ENCODE peak calls at places on chromosome 3, in four cellular contexts. One of them, this sample, is unnamed.

GRCh38 chr3:34106879-34107278 is 308.4 kb downstream of the PDCD6IP start:
- DNase-seq in lower lobe of right lung: no peak
- DNase-seq in stimulated activated CD4-positive, alpha-beta T cell treated with anti-CD3 and anti-CD28 coated beads, Interleukin-1b, Interleukin-23, amount 100 ng/mL, for 24 hours: no peak
- DNase-seq in Daoy: no peak
- DNase-seq in this sample: no peak

GRCh38 chr3:149384911-149385321 is 7.5 kb upstream of the TM4SF1 start:
- DNase-seq in Daoy: peak
- DNase-seq in stimulated activated CD4-positive, alpha-beta T cell treated with anti-CD3 and anti-CD28 coated beads, Interleukin-1b, Interleukin-23, amount 100 ng/mL, for 24 hours: no peak
- DNase-seq in lower lobe of right lung: no peak
- DNase-seq in this sample: no peak

GRCh38 chr3:58249358-58250092 is 11.9 kb downstream of the ABHD6 start:
- DNase-seq in stimulated activated CD4-positive, alpha-beta T cell treated with anti-CD3 and anti-CD28 coated beads, Interleukin-1b, Interleukin-23, amount 100 ng/mL, for 24 hours: no peak
- DNase-seq in lower lobe of right lung: no peak
- DNase-seq in Daoy: no peak
- DNase-seq in this sample: no peak

GRCh38 chr3:49013738-49014660 is 4.4 kb downstream of the DALRD3 start:
- DNase-seq in stimulated activated CD4-positive, alpha-beta T cell treated with anti-CD3 and anti-CD28 coated beads, Interleukin-1b, Interleukin-23, amount 100 ng/mL, for 24 hours: no peak
- DNase-seq in lower lobe of right lung: no peak
- DNase-seq in Daoy: no peak
- DNase-seq in this sample: no peak

GRCh38 chr3:141280690-141281089 is 49.1 kb downstream of the PXYLP1 start:
- DNase-seq in Daoy: peak
- DNase-seq in stimulated activated CD4-positive, alpha-beta T cell treated with anti-CD3 and anti-CD28 coated beads, Interleukin-1b, Interleukin-23, amount 100 ng/mL, for 24 hours: no peak
- DNase-seq in lower lobe of right lung: no peak
- DNase-seq in this sample: no peak

GRCh38 chr3:171791695-171792082 is 18.6 kb downstream of the PLD1 start:
- DNase-seq in Daoy: peak
- DNase-seq in lower lobe of right lung: no peak
- DNase-seq in stimulated activated CD4-positive, alpha-beta T cell treated with anti-CD3 and anti-CD28 coated beads, Interleukin-1b, Interleukin-23, amount 100 ng/mL, for 24 hours: no peak
- DNase-seq in this sample: no peak

GRCh38 chr3:160449660-160450598 is at the start of gene TRIM59:
- DNase-seq in stimulated activated CD4-positive, alpha-beta T cell treated with anti-CD3 and anti-CD28 coated beads, Interleukin-1b, Interleukin-23, amount 100 ng/mL, for 24 hours: peak
- DNase-seq in Daoy: peak
- DNase-seq in lower lobe of right lung: peak
- DNase-seq in this sample: peak

GRCh38 chr3:136075816-136076215 is 110.3 kb downstream of the PPP2R3A start:
- DNase-seq in Daoy: no peak
- DNase-seq in stimulated activated CD4-positive, alpha-beta T cell treated with anti-CD3 and anti-CD28 coated beads, Interleukin-1b, Interleukin-23, amount 100 ng/mL, for 24 hours: no peak
- DNase-seq in lower lobe of right lung: no peak
- DNase-seq in this sample: no peak

GRCh38 chr3:112092439-112093179 is 6.4 kb downstream of the C3orf52 start:
- DNase-seq in Daoy: no peak
- DNase-seq in lower lobe of right lung: no peak
- DNase-seq in stimulated activated CD4-positive, alpha-beta T cell treated with anti-CD3 and anti-CD28 coated beads, Interleukin-1b, Interleukin-23, amount 100 ng/mL, for 24 hours: no peak
- DNase-seq in this sample: no peak

GRCh38 chr3:113002033-113002432 is 11.2 kb downstream of the GTPBP8 start:
- DNase-seq in lower lobe of right lung: no peak
- DNase-seq in stimulated activated CD4-positive, alpha-beta T cell treated with anti-CD3 and anti-CD28 coated beads, Interleukin-1b, Interleukin-23, amount 100 ng/mL, for 24 hours: no peak
- DNase-seq in Daoy: no peak
- DNase-seq in this sample: no peak

GRCh38 chr3:78497692-78498091 is 1270.1 kb downstream of the ROBO1 start:
- DNase-seq in Daoy: no peak
- DNase-seq in lower lobe of right lung: no peak
- DNase-seq in stimulated activated CD4-positive, alpha-beta T cell treated with anti-CD3 and anti-CD28 coated beads, Interleukin-1b, Interleukin-23, amount 100 ng/mL, for 24 hours: no peak
- DNase-seq in this sample: no peak

GRCh38 chr3:147797095-147797494 is 387.9 kb downstream of the ZIC1 start:
- DNase-seq in stimulated activated CD4-positive, alpha-beta T cell treated with anti-CD3 and anti-CD28 coated beads, Interleukin-1b, Interleukin-23, amount 100 ng/mL, for 24 hours: no peak
- DNase-seq in lower lobe of right lung: no peak
- DNase-seq in Daoy: no peak
- DNase-seq in this sample: peak

GRCh38 chr3:178152010-178152409 is 384.2 kb upstream of the KCNMB2 start:
- DNase-seq in stimulated activated CD4-positive, alpha-beta T cell treated with anti-CD3 and anti-CD28 coated beads, Interleukin-1b, Interleukin-23, amount 100 ng/mL, for 24 hours: no peak
- DNase-seq in lower lobe of right lung: no peak
- DNase-seq in Daoy: no peak
- DNase-seq in this sample: no peak

GRCh38 chr3:56323986-56324420 is 144.3 kb downstream of the ERC2 start:
- DNase-seq in Daoy: peak
- DNase-seq in stimulated activated CD4-positive, alpha-beta T cell treated with anti-CD3 and anti-CD28 coated beads, Interleukin-1b, Interleukin-23, amount 100 ng/mL, for 24 hours: no peak
- DNase-seq in lower lobe of right lung: no peak
- DNase-seq in this sample: no peak

GRCh38 chr3:59127071-59127470 is 77.2 kb upstream of the CFAP20DC start:
- DNase-seq in stimulated activated CD4-positive, alpha-beta T cell treated with anti-CD3 and anti-CD28 coated beads, Interleukin-1b, Interleukin-23, amount 100 ng/mL, for 24 hours: no peak
- DNase-seq in lower lobe of right lung: no peak
- DNase-seq in Daoy: peak
- DNase-seq in this sample: no peak

GRCh38 chr3:76624128-76624527 is 415.8 kb upstream of the ROBO2 start:
- DNase-seq in Daoy: peak
- DNase-seq in stimulated activated CD4-positive, alpha-beta T cell treated with anti-CD3 and anti-CD28 coated beads, Interleukin-1b, Interleukin-23, amount 100 ng/mL, for 24 hours: no peak
- DNase-seq in lower lobe of right lung: no peak
- DNase-seq in this sample: no peak

GRCh38 chr3:139979991-139980390 is 45.0 kb downstream of the CLSTN2 start:
- DNase-seq in Daoy: no peak
- DNase-seq in lower lobe of right lung: no peak
- DNase-seq in stimulated activated CD4-positive, alpha-beta T cell treated with anti-CD3 and anti-CD28 coated beads, Interleukin-1b, Interleukin-23, amount 100 ng/mL, for 24 hours: no peak
- DNase-seq in this sample: no peak

GRCh38 chr3:119352235-119352634 is 58.1 kb downstream of the ARHGAP31 start:
- DNase-seq in stimulated activated CD4-positive, alpha-beta T cell treated with anti-CD3 and anti-CD28 coated beads, Interleukin-1b, Interleukin-23, amount 100 ng/mL, for 24 hours: peak
- DNase-seq in lower lobe of right lung: no peak
- DNase-seq in Daoy: peak
- DNase-seq in this sample: no peak

GRCh38 chr3:196620228-196620627 is 19.3 kb upstream of the NRROS start:
- DNase-seq in lower lobe of right lung: peak
- DNase-seq in stimulated activated CD4-positive, alpha-beta T cell treated with anti-CD3 and anti-CD28 coated beads, Interleukin-1b, Interleukin-23, amount 100 ng/mL, for 24 hours: no peak
- DNase-seq in Daoy: peak
- DNase-seq in this sample: no peak

GRCh38 chr3:40211579-40211978 is 97.9 kb upstream of the EIF1B start:
- DNase-seq in Daoy: peak
- DNase-seq in stimulated activated CD4-positive, alpha-beta T cell treated with anti-CD3 and anti-CD28 coated beads, Interleukin-1b, Interleukin-23, amount 100 ng/mL, for 24 hours: no peak
- DNase-seq in lower lobe of right lung: no peak
- DNase-seq in this sample: no peak

GRCh38 chr3:127761101-127761802 is 61.1 kb downstream of the MGLL start:
- DNase-seq in Daoy: no peak
- DNase-seq in stimulated activated CD4-positive, alpha-beta T cell treated with anti-CD3 and anti-CD28 coated beads, Interleukin-1b, Interleukin-23, amount 100 ng/mL, for 24 hours: no peak
- DNase-seq in lower lobe of right lung: peak
- DNase-seq in this sample: no peak

GRCh38 chr3:36648241-36649034 is 115.9 kb downstream of the DCLK3 start:
- DNase-seq in stimulated activated CD4-positive, alpha-beta T cell treated with anti-CD3 and anti-CD28 coated beads, Interleukin-1b, Interleukin-23, amount 100 ng/mL, for 24 hours: no peak
- DNase-seq in Daoy: peak
- DNase-seq in lower lobe of right lung: no peak
- DNase-seq in this sample: no peak

GRCh38 chr3:13215940-13216546 is 142.8 kb upstream of the IQSEC1 start:
- DNase-seq in stimulated activated CD4-positive, alpha-beta T cell treated with anti-CD3 and anti-CD28 coated beads, Interleukin-1b, Interleukin-23, amount 100 ng/mL, for 24 hours: no peak
- DNase-seq in Daoy: peak
- DNase-seq in lower lobe of right lung: no peak
- DNase-seq in this sample: no peak

GRCh38 chr3:123159926-123160635 is 41.7 kb upstream of the SEC22A start:
- DNase-seq in lower lobe of right lung: no peak
- DNase-seq in Daoy: no peak
- DNase-seq in stimulated activated CD4-positive, alpha-beta T cell treated with anti-CD3 and anti-CD28 coated beads, Interleukin-1b, Interleukin-23, amount 100 ng/mL, for 24 hours: no peak
- DNase-seq in this sample: no peak

GRCh38 chr3:22900296-22900695 is 302.8 kb upstream of the UBE2E2 start:
- DNase-seq in lower lobe of right lung: no peak
- DNase-seq in Daoy: no peak
- DNase-seq in stimulated activated CD4-positive, alpha-beta T cell treated with anti-CD3 and anti-CD28 coated beads, Interleukin-1b, Interleukin-23, amount 100 ng/mL, for 24 hours: no peak
- DNase-seq in this sample: no peak

GRCh38 chr3:82595530-82595929 is 834.1 kb upstream of the GBE1 start:
- DNase-seq in lower lobe of right lung: no peak
- DNase-seq in stimulated activated CD4-positive, alpha-beta T cell treated with anti-CD3 and anti-CD28 coated beads, Interleukin-1b, Interleukin-23, amount 100 ng/mL, for 24 hours: no peak
- DNase-seq in Daoy: no peak
- DNase-seq in this sample: no peak

GRCh38 chr3:55616803-55617202 is 129.7 kb upstream of the WNT5A start:
- DNase-seq in Daoy: no peak
- DNase-seq in stimulated activated CD4-positive, alpha-beta T cell treated with anti-CD3 and anti-CD28 coated beads, Interleukin-1b, Interleukin-23, amount 100 ng/mL, for 24 hours: no peak
- DNase-seq in lower lobe of right lung: no peak
- DNase-seq in this sample: no peak

GRCh38 chr3:13280122-13280790 is 139.9 kb downstream of the NUP210 start:
- DNase-seq in lower lobe of right lung: peak
- DNase-seq in stimulated activated CD4-positive, alpha-beta T cell treated with anti-CD3 and anti-CD28 coated beads, Interleukin-1b, Interleukin-23, amount 100 ng/mL, for 24 hours: no peak
- DNase-seq in Daoy: no peak
- DNase-seq in this sample: no peak

GRCh38 chr3:73846951-73847350 is 222.2 kb upstream of the PDZRN3 start:
- DNase-seq in stimulated activated CD4-positive, alpha-beta T cell treated with anti-CD3 and anti-CD28 coated beads, Interleukin-1b, Interleukin-23, amount 100 ng/mL, for 24 hours: no peak
- DNase-seq in Daoy: no peak
- DNase-seq in lower lobe of right lung: no peak
- DNase-seq in this sample: no peak

GRCh38 chr3:29012011-29012410 is 268.9 kb upstream of the RBMS3 start:
- DNase-seq in stimulated activated CD4-positive, alpha-beta T cell treated with anti-CD3 and anti-CD28 coated beads, Interleukin-1b, Interleukin-23, amount 100 ng/mL, for 24 hours: no peak
- DNase-seq in lower lobe of right lung: no peak
- DNase-seq in Daoy: no peak
- DNase-seq in this sample: no peak

GRCh38 chr3:181487236-181487978 is 224.3 kb upstream of the SOX2 start:
- DNase-seq in Daoy: no peak
- DNase-seq in lower lobe of right lung: no peak
- DNase-seq in stimulated activated CD4-positive, alpha-beta T cell treated with anti-CD3 and anti-CD28 coated beads, Interleukin-1b, Interleukin-23, amount 100 ng/mL, for 24 hours: no peak
- DNase-seq in this sample: no peak

GRCh38 chr3:180947761-180948390 is 35.4 kb downstream of the FXR1 start:
- DNase-seq in lower lobe of right lung: no peak
- DNase-seq in Daoy: no peak
- DNase-seq in stimulated activated CD4-positive, alpha-beta T cell treated with anti-CD3 and anti-CD28 coated beads, Interleukin-1b, Interleukin-23, amount 100 ng/mL, for 24 hours: no peak
- DNase-seq in this sample: no peak

GRCh38 chr3:108090066-108090700 is 648 bp downstream of the CD47 start:
- DNase-seq in stimulated activated CD4-positive, alpha-beta T cell treated with anti-CD3 and anti-CD28 coated beads, Interleukin-1b, Interleukin-23, amount 100 ng/mL, for 24 hours: peak
- DNase-seq in Daoy: peak
- DNase-seq in lower lobe of right lung: peak
- DNase-seq in this sample: no peak

GRCh38 chr3:162938073-162938472 is 1441.5 kb downstream of the OTOL1 start:
- DNase-seq in lower lobe of right lung: no peak
- DNase-seq in Daoy: no peak
- DNase-seq in stimulated activated CD4-positive, alpha-beta T cell treated with anti-CD3 and anti-CD28 coated beads, Interleukin-1b, Interleukin-23, amount 100 ng/mL, for 24 hours: no peak
- DNase-seq in this sample: no peak

This sample was measured in NCI-H1048.